ENCODE peak calls at places on chromosomes 3 and 15, in ten cellular contexts. L is HFF-Myc, G is lower leg skin, K is left lung, Y is fibroblast of lung, W is AG09319, M is GM20000, N is psoas muscle, Q is H9, U is progenitor cell of endocrine pancreas. O is an unnamed sample.

GRCh38 chr15:92714071-92714456 is 58.5 kb upstream of the FAM174B start:
- DNase-seq in M (no peak), K (no peak), Q (peak), N (no peak), L (no peak), Y (peak), W (no peak), G (peak), U (no peak), O (peak)

GRCh38 chr3:136836511-136837156 is 17.7 kb downstream of the SLC35G2 start:
- DNase-seq in N (no peak), L (no peak), Y (no peak), U (no peak), M (no peak), W (no peak), G (no peak), Q (no peak), K (no peak), O (no peak)

GRCh38 chr3:104519968-104520655 is 846.6 kb upstream of the ALCAM start:
- DNase-seq in L (no peak), Y (peak), G (no peak), W (no peak), M (peak), N (no peak), Q (no peak), K (no peak), U (no peak), O (no peak)

GRCh38 chr3:70386043-70386442 is 73.6 kb upstream of the MDFIC2 start:
- DNase-seq in U (no peak), W (no peak), N (no peak), Y (no peak), L (no peak), G (no peak), Q (no peak), K (no peak), M (no peak), O (no peak)

GRCh38 chr3:43024183-43024865 is 45.2 kb downstream of the GASK1A start:
- DNase-seq in L (no peak), G (no peak), K (no peak), U (no peak), Y (no peak), W (no peak), N (no peak), Q (no peak), M (no peak), O (no peak)

GRCh38 chr15:68639926-68640600 is 61.3 kb downstream of the CORO2B start:
- DNase-seq in K (no peak), Y (peak), L (no peak), N (no peak), U (no peak), G (no peak), Q (no peak), W (no peak), M (no peak), O (peak)

GRCh38 chr15:70001859-70002258 is 95.9 kb downstream of the TLE3 start:
- DNase-seq in U (no peak), L (no peak), M (no peak), Q (no peak), K (no peak), Y (no peak), W (no peak), N (no peak), G (no peak), O (no peak)

GRCh38 chr3:52277972-52278509 is 408 bp downstream of the WDR82 start:
- DNase-seq in L (no peak), N (peak), Q (no peak), U (no peak), G (peak), Y (peak), K (peak), W (no peak), M (peak), O (no peak)

GRCh38 chr3:187098925-187099512 is 40.3 kb downstream of the RPL39L start:
- DNase-seq in G (no peak), W (no peak), M (no peak), Q (no peak), K (no peak), Y (no peak), N (no peak), L (no peak), U (no peak), O (no peak)
- TF ChIP-seq CTCF in G (no peak), W (no peak), M (no peak), Q (no peak), K (no peak), Y (no peak), N (no peak), L (no peak), U (no peak), O (no peak)

GRCh38 chr3:127820221-127820870 is 2.0 kb downstream of the MGLL start:
- DNase-seq in Y (peak), W (no peak), K (no peak), L (no peak), U (no peak), G (no peak), M (peak), Q (no peak), N (peak), O (peak)
- TF ChIP-seq CTCF in Y (peak), W (peak), K (no peak), L (no peak), U (no peak), G (no peak), M (no peak), Q (peak), N (no peak), O (peak)

GRCh38 chr15:99059010-99059981 is 45.6 kb upstream of the SYNM start:
- DNase-seq in U (peak), W (peak), L (peak), G (peak), M (peak), Q (peak), N (peak), K (peak), Y (peak), O (peak)
- TF ChIP-seq CTCF in U (peak), W (peak), L (peak), G (no peak), M (peak), Q (peak), N (peak), K (peak), Y (peak), O (peak)

DNA sequence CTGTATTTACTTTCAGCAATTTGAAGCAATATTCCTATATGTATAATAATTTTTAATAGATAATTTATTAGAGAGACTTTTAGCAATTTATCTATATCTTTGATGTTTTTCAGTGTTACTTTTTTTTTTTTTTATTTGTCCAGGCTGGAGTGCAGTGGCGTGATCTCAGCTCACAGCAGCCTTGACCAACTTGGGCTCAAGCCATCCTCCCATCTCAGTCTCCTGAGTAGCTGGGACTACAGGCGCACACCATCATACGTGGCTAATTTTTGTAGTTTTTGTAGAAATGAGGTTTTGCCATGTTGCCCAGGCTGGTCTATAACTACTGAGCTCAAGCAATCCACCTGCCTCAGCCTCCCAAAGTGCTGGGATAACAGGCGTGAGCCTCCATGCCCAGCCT is 25.3 kb upstream of the SLTM start:
- DNase-seq in L (no peak), M (no peak), W (no peak), Q (no peak), G (no peak), U (no peak), K (no peak), N (no peak), Y (no peak), O (no peak)
- TF ChIP-seq CTCF in L (no peak), M (no peak), W (no peak), Q (no peak), G (no peak), U (no peak), K (no peak), N (no peak), Y (no peak), O (no peak)

GRCh38 chr3:13500133-13500885 is 20.2 kb downstream of the HDAC11 start:
- DNase-seq in N (no peak), W (no peak), U (no peak), Q (peak), G (no peak), K (no peak), L (no peak), Y (no peak), M (peak), O (no peak)
- TF ChIP-seq CTCF in N (peak), W (peak), U (peak), Q (peak), G (no peak), K (no peak), L (peak), Y (peak), M (peak), O (peak)

GRCh38 chr3:34011171-34012101 is 213.0 kb downstream of the PDCD6IP start:
- DNase-seq in W (no peak), Y (peak), M (no peak), Q (peak), K (no peak), N (no peak), G (no peak), L (peak), U (no peak), O (peak)
- TF ChIP-seq CTCF in W (peak), Y (peak), M (peak), Q (peak), K (no peak), N (peak), G (no peak), L (peak), U (no peak), O (peak)

DNA sequence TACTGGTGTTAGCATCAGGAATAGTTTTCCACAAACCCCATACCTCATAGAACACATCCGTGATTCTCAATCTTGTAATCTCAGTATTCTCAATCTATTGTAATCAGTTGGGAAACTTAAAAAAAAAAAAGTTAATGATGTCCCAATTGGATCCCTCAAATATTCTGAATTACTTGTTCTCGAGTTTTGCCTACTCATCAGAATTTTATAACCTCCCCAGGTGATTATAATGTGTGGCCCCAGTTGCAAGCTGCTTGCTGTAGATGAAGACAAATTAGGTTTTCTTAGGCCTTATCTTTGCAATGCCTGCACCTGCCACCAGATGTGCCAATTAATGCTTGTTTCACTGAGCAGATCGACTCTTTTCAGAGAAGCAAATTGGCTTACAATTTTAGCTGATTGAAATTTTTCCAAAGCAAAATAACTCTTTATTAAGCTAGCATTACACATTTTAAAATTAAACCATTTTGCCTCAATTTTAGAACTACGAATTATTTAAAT is 19.0 kb upstream of the DIPK2A start:
- DNase-seq in G (no peak), L (no peak), Y (no peak), W (no peak), N (no peak), Q (no peak), K (no peak), M (no peak), U (no peak), O (no peak)
- TF ChIP-seq CTCF in G (no peak), L (no peak), Y (no peak), W (no peak), N (no peak), Q (peak), K (no peak), M (no peak), U (peak), O (peak)

GRCh38 chr3:50256978-50257890 is 11.7 kb upstream of the SEMA3B start:
- DNase-seq in U (no peak), Y (peak), M (no peak), Q (peak), W (no peak), G (no peak), L (no peak), K (no peak), N (no peak), O (no peak)
- TF ChIP-seq CTCF in U (peak), Y (peak), M (no peak), Q (peak), W (peak), G (no peak), L (peak), K (peak), N (peak), O (peak)

DNA sequence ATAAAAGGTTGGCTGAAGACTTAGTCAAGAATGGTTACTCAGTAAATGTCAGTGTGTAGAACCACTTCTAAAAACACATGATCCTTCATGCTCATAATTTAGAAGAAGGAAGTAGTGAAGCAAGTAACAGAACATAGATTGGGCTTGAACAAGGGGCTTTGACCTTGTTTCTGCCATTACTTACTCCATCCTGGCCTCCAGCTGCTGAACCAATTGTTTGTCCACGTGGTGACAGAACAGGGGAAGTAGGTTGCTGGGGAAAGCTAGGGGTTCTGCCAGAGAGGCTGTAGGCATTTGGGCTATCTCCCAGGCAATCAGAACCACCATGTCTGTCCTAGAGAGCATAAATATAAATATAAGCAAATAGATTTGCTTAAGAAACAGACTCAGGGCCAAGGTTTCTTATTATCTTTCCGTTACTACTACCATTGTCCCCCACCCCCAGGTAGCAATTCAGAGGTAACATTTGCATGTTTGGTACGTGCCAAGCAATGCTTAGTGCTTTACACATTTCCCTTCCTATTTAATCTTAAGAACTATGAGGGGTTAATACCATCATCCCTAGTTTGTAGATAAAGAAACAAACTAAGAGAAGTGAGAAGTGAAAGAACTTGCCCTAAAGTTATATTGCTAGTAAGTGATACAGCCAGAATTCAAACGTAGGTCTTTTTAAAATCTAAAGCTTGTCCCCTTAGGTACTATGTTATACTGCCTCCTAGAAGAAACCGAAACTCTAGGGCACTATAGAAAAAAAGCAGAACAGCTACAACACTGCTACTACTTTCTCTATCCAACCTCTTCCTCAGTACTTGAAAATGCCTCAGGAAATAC is 3.0 kb upstream of the SPG11 start:
- DNase-seq in M (peak), Y (no peak), W (no peak), L (no peak), U (no peak), Q (no peak), G (no peak), K (no peak), N (no peak), O (no peak)
- TF ChIP-seq CTCF in M (no peak), Y (no peak), W (no peak), L (no peak), U (no peak), Q (no peak), G (no peak), K (no peak), N (no peak), O (no peak)

O was measured in HFFc6.